ENCODE peak calls at places on chromosomes 4 and X, in eight cellular contexts. M is HCT116, B is K562, K is A549, H is transverse colon, X is tibial nerve, Y is stomach, D is breast epithelium. L is an unnamed sample.
A peak's percentile ranks its signal among the peaks of the same experiment; 100 is the strongest.

GRCh38 chrX:53263597-53264094 is 17.7 kb downstream of the IQSEC2 start:
- DNase-seq in M (peak; percentile 59), B (peak; percentile 72), K (peak; percentile 81), H (no peak), X (no peak), Y (no peak), D (no peak), L (no peak)

GRCh38 chrX:117689956-117690355 is 426.7 kb downstream of the KLHL13 start:
- DNase-seq in M (no peak), B (no peak), K (no peak), H (no peak), X (no peak), Y (no peak), D (no peak), L (no peak)

GRCh38 chr4:164239433-164239832 is 514.5 kb upstream of the SMIM31 start:
- DNase-seq in M (no peak), B (no peak), K (no peak), H (no peak), X (no peak), Y (no peak), D (no peak), L (no peak)

GRCh38 chrX:66328950-66329596 is 165.0 kb downstream of the HEPH start:
- DNase-seq in M (no peak), B (no peak), K (no peak), H (no peak), X (no peak), Y (no peak), D (no peak), L (no peak)

GRCh38 chr4:23934915-23935314 is 45.1 kb upstream of the PPARGC1A start:
- DNase-seq in M (no peak), B (no peak), K (no peak), H (peak; percentile 35), X (peak; percentile 80), Y (peak; percentile 75), D (peak; percentile 76), L (no peak)

GRCh38 chr4:169634975-169635374 is 14.6 kb downstream of the CLCN3 start:
- DNase-seq in M (no peak), B (no peak), K (no peak), H (no peak), X (no peak), Y (no peak), D (no peak), L (no peak)

GRCh38 chr4:125314676-125315570 is at the start of gene FAT4:
- DNase-seq in M (peak; percentile 85), B (peak; percentile 14), K (peak; percentile 88), H (peak; percentile 82), X (peak; percentile 89), Y (peak; percentile 86), D (peak; percentile 88), L (peak; percentile 97)

GRCh38 chr4:38949416-38950051 is 81.9 kb downstream of the FAM114A1 start:
- DNase-seq in M (no peak), B (no peak), K (no peak), H (no peak), X (no peak), Y (no peak), D (no peak), L (no peak)

GRCh38 chr4:86493460-86493859 is 100.7 kb upstream of the PTPN13 start:
- DNase-seq in M (no peak), B (no peak), K (no peak), H (no peak), X (no peak), Y (no peak), D (no peak), L (no peak)

GRCh38 chr4:39616651-39617050 is 22.0 kb downstream of the SMIM14 start:
- DNase-seq in M (no peak), B (no peak), K (no peak), H (no peak), X (no peak), Y (no peak), D (no peak), L (no peak)

GRCh38 chr4:5018096-5018495 is 1.2 kb downstream of the CYTL1 start:
- DNase-seq in M (no peak), B (no peak), K (peak; percentile 11), H (no peak), X (no peak), Y (no peak), D (no peak), L (no peak)

GRCh38 chrX:97290199-97290598 is 406.5 kb downstream of the RPA4 start:
- DNase-seq in M (no peak), B (no peak), K (no peak), H (no peak), X (no peak), Y (no peak), D (no peak), L (no peak)

GRCh38 chr4:168367065-168367464 is 48.5 kb upstream of the DDX60 start:
- DNase-seq in M (no peak), B (no peak), K (no peak), H (no peak), X (no peak), Y (no peak), D (no peak), L (no peak)

GRCh38 chr4:3531887-3532713 is at the start of gene LRPAP1:
- DNase-seq in M (peak; percentile 69), B (peak; percentile 97), K (peak; percentile 81), H (peak; percentile 93), X (peak; percentile 79), Y (peak; percentile 93), D (peak; percentile 84), L (no peak)
- TF ChIP-seq POLR2A in M (peak; percentile 96), B (peak; percentile 96), K (peak; percentile 92), H (peak; percentile 97), X (peak; percentile 72), Y (peak; percentile 85), D (peak; percentile 79), L (peak; percentile 84)

GRCh38 chr4:147772459-147772969 is 40.6 kb downstream of the ARHGAP10 start:
- DNase-seq in M (no peak), B (no peak), K (peak; percentile 45), H (no peak), X (no peak), Y (no peak), D (no peak), L (no peak)

GRCh38 chr4:147770831-147771230 is 38.9 kb downstream of the ARHGAP10 start:
- DNase-seq in M (no peak), B (no peak), K (no peak), H (no peak), X (no peak), Y (no peak), D (no peak), L (no peak)

GRCh38 chr4:147772056-147772455 is 40.2 kb downstream of the ARHGAP10 start:
- DNase-seq in M (no peak), B (no peak), K (no peak), H (no peak), X (no peak), Y (peak; percentile 58), D (no peak), L (no peak)

GRCh38 chr4:147768113-147768512 is 36.2 kb downstream of the ARHGAP10 start:
- DNase-seq in M (no peak), B (no peak), K (peak; percentile 25), H (peak; percentile 35), X (no peak), Y (no peak), D (no peak), L (no peak)

DNA sequence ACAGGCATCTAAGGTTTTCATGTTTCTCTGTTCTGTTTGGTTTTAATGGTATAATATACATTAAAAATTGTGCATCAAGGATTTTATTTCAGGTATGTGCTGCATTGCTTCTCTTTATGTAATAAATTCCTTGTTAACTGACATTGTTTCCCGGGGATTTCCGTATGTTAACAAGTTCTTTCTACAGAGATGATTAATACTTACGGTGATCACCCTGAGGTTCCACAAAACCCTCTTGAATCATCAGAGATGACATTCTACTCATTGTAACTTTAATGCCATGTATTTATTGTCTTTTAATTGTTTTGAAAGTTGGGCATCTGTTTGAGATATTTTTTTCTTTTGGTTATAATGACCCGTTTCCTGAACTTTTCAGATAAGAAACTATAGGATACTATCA is 37.5 kb downstream of the ARHGAP10 start:
- DNase-seq in M (no peak), B (no peak), K (no peak), H (no peak), X (no peak), Y (no peak), D (no peak), L (no peak)
- H3K27ac ChIP-seq in M (no peak overlapping the region), B (no peak overlapping the region), K (no peak overlapping the region), H (no peak overlapping the region), X (no peak overlapping the region), Y (no peak overlapping the region), D (no peak overlapping the region), L (no peak overlapping the region)

GRCh38 chr4:1928356-1929235 is 57.4 kb downstream of the NSD2 start:
- DNase-seq in M (no peak), B (no peak), K (no peak), H (no peak), X (no peak), Y (no peak), D (no peak), L (no peak)

GRCh38 chr4:1927675-1928074 is 56.5 kb downstream of the NSD2 start:
- DNase-seq in M (no peak), B (no peak), K (no peak), H (no peak), X (no peak), Y (no peak), D (no peak), L (no peak)

GRCh38 chr4:1922826-1923225 is 51.6 kb downstream of the NSD2 start:
- DNase-seq in M (no peak), B (no peak), K (no peak), H (no peak), X (no peak), Y (no peak), D (no peak), L (no peak)
- TF ChIP-seq POLR2A in M (no peak), B (no peak), K (no peak), H (no peak), X (no peak), Y (no peak), D (no peak), L (no peak)

GRCh38 chrX:129759576-129760061 is 20.1 kb upstream of the SASH3 start:
- DNase-seq in M (no peak), B (peak; percentile 18), K (peak; percentile 9), H (peak; percentile 40), X (peak; percentile 32), Y (peak; percentile 54), D (no peak), L (no peak)

GRCh38 chrX:129760981-129761380 is 18.8 kb upstream of the SASH3 start:
- DNase-seq in M (no peak), B (no peak), K (no peak), H (no peak), X (no peak), Y (no peak), D (no peak), L (no peak)

GRCh38 chrX:129762448-129762847 is 17.3 kb upstream of the SASH3 start:
- DNase-seq in M (no peak), B (no peak), K (no peak), H (no peak), X (no peak), Y (no peak), D (no peak), L (no peak)

GRCh38 chrX:129761596-129761995 is 18.2 kb upstream of the SASH3 start:
- DNase-seq in M (no peak), B (no peak), K (no peak), H (no peak), X (no peak), Y (no peak), D (no peak), L (no peak)

DNA sequence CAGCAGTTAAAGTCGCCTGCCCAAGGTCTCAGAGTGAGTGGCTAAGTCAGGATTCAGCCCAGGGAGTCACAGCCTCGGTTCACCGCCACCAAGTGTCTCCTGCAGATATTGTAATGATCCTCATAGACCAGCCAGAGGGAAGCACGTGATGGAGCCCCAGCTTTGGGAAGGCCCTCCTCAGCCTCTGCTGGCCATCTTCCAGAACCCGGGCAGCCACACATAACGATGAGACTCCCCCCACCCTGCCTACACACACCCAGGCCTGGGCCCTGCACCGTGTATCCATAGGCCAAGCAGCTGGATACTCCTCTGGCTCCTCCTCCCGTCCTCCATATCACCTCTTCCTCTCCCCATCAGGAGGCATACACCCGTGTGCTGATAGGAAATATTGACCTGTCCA is 19.6 kb upstream of the SASH3 start:
- DNase-seq in M (no peak), B (no peak), K (no peak), H (no peak), X (no peak), Y (no peak), D (no peak), L (no peak)
- H3K27ac ChIP-seq in M (no peak overlapping the region), B (peak overlapping the region; percentile 30), K (no peak overlapping the region), H (no peak overlapping the region), X (peak overlapping the region; percentile 33), Y (peak overlapping the region; percentile 57), D (peak overlapping the region; percentile 63), L (no peak overlapping the region)

L was measured in vagina.